ENCODE peak calls at places on chromosomes 11 and 22, in ten cellular contexts. X is OCI-LY7; R is ovary; S is tibial artery; B is CD8-positive, alpha-beta T cell; P is endodermal cell; L is stomach; J is GM23338; O is RWPE2; N is BE2C. E is an unnamed sample.

GRCh38 chr11:69300124-69301032 is 6.4 kb downstream of the MYEOV start:
- DNase-seq in P (no peak), L (no peak), N (no peak), B (no peak), R (no peak), X (no peak), O (no peak), S (no peak), J (no peak), E (no peak)

GRCh38 chr11:123408619-123409455 is 21.2 kb upstream of the GRAMD1B start:
- DNase-seq in J (no peak), P (no peak), N (no peak), S (no peak), X (no peak), L (no peak), R (no peak), O (no peak), B (no peak), E (no peak)

GRCh38 chr11:77470504-77470903 is 3.4 kb downstream of the PAK1 start:
- DNase-seq in L (no peak), R (no peak), J (peak; percentile 74), O (no peak), P (no peak), B (no peak), S (no peak), X (no peak), N (no peak), E (no peak)

GRCh38 chr11:100525197-100525596 is 161.9 kb upstream of the ARHGAP42 start:
- DNase-seq in P (no peak), N (no peak), O (no peak), B (no peak), R (no peak), X (no peak), L (no peak), S (no peak), J (no peak), E (no peak)

GRCh38 chr11:34154059-34154875 is 48.8 kb downstream of the NAT10 start:
- DNase-seq in B (no peak), R (no peak), N (no peak), S (no peak), L (no peak), O (no peak), J (no peak), X (peak; percentile 62), P (no peak), E (no peak)

GRCh38 chr22:36419912-36420882 is 32.4 kb upstream of the MYH9 start:
- DNase-seq in S (no peak), R (no peak), P (no peak), O (no peak), J (no peak), N (no peak), X (no peak), L (no peak), B (no peak), E (no peak)

GRCh38 chr11:78100276-78101040 is 20.8 kb upstream of the NDUFC2 start:
- DNase-seq in P (no peak), B (no peak), L (no peak), R (no peak), S (no peak), J (no peak), N (no peak), O (no peak), X (no peak), E (no peak)

GRCh38 chr11:36156486-36157150 is 132.6 kb downstream of the COMMD9 start:
- DNase-seq in S (no peak), B (no peak), P (no peak), R (peak; percentile 35), O (no peak), N (no peak), X (no peak), J (no peak), L (no peak), E (no peak)

GRCh38 chr11:126129681-126130671 is 67.3 kb upstream of the CDON start:
- DNase-seq in J (no peak), L (no peak), P (peak; percentile 40), O (no peak), X (no peak), N (no peak), S (no peak), R (no peak), B (no peak), E (no peak)

GRCh38 chr11:6303657-6304056 is 16.6 kb downstream of the CAVIN3 start:
- DNase-seq in O (no peak), X (no peak), R (no peak), N (no peak), S (no peak), L (no peak), J (peak; percentile 67), P (peak; percentile 62), B (no peak), E (no peak)

GRCh38 chr22:28989035-28989464 is 72.6 kb downstream of the C22orf31 start:
- DNase-seq in X (no peak), O (no peak), S (no peak), P (peak; percentile 80), R (no peak), N (no peak), L (no peak), J (peak; percentile 73), B (no peak), E (no peak)

GRCh38 chr11:89463381-89463780 is 27.8 kb downstream of the NOX4 start:
- DNase-seq in B (no peak), N (no peak), J (no peak), L (no peak), P (no peak), S (no peak), O (no peak), X (no peak), R (no peak), E (no peak)

GRCh38 chr11:10225553-10225952 is 68.5 kb downstream of the SBF2 start:
- DNase-seq in N (no peak), S (no peak), L (no peak), O (no peak), J (no peak), R (no peak), X (no peak), P (no peak), B (no peak), E (no peak)

DNA sequence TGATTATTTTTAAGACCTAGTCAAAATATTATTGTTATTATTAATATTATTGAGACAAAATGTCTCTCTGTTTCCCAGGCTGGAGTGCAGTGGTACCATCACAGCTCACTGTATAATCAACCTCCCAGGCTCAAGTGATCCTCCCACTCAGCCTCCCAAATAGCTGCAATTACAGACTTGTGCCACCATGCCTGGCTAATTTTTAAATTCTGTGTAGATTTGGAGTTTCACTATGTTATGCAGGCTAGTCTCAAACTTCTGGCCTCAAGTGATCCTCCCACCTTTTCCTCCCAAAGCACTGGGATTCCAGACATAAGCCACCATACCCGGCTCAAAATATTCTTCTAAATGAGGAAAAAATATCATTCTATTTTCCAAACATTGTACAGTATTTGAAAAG is 37.0 kb downstream of the SLC36A4 start:
- DNase-seq in L (no peak), P (no peak), R (no peak), O (no peak), B (no peak), N (no peak), J (peak; percentile 8), S (no peak), X (no peak), E (no peak)
- H3K36me3 ChIP-seq in L (peaks cover 41% of the 10 kb centered on the region), P (peaks cover 73% of the 10 kb centered on the region), R (no peaks in the 10 kb centered on the region), O (peaks cover 17% of the 10 kb centered on the region), B (no peaks in the 10 kb centered on the region), N (peaks cover 32% of the 10 kb centered on the region), J (peaks cover 15% of the 10 kb centered on the region), S (peaks cover 40% of the 10 kb centered on the region), X (no peaks in the 10 kb centered on the region), E (peaks cover 47% of the 10 kb centered on the region)

GRCh38 chr11:112004389-112004788 is 20.8 kb upstream of the DLAT start:
- DNase-seq in P (peak; percentile 79), S (no peak), L (no peak), J (peak; percentile 68), N (peak; percentile 26), X (peak; percentile 70), O (no peak), R (no peak), B (no peak), E (no peak)
- TF ChIP-seq CTCF in P (peak; percentile 80), S (no peak), L (no peak), J (peak; percentile 54), N (peak; percentile 62), X (peak; percentile 79), O (no peak), R (no peak), B (peak; percentile 45), E (peak; percentile 52)

GRCh38 chr11:20056109-20057054 is 103.9 kb downstream of the DBX1 start:
- DNase-seq in J (no peak), N (no peak), R (no peak), B (no peak), S (peak; percentile 45), L (peak; percentile 67), O (no peak), X (no peak), P (no peak), E (no peak)
- H3K36me3 ChIP-seq in J (peaks cover 49% of the 10 kb centered on the region), N (no peaks in the 10 kb centered on the region), R (no peaks in the 10 kb centered on the region), B (no peaks in the 10 kb centered on the region), S (peaks cover 68% of the 10 kb centered on the region), L (peaks cover 77% of the 10 kb centered on the region), O (peaks cover 77% of the 10 kb centered on the region), X (no peaks in the 10 kb centered on the region), P (peaks cover 28% of the 10 kb centered on the region), E (peaks cover 34% of the 10 kb centered on the region)

GRCh38 chr11:43925932-43926505 is 16.4 kb upstream of the C11orf96 start:
- DNase-seq in R (no peak), N (peak; percentile 85), B (no peak), P (no peak), O (no peak), S (no peak), J (no peak), L (no peak), X (no peak), E (no peak)

GRCh38 chr11:43925063-43925931 is 17.1 kb upstream of the C11orf96 start:
- DNase-seq in B (no peak), R (no peak), N (no peak), X (no peak), L (no peak), O (no peak), P (peak; percentile 56), J (no peak), S (no peak), E (no peak)

GRCh38 chr11:43923327-43924111 is 18.9 kb upstream of the C11orf96 start:
- DNase-seq in X (no peak), S (peak; percentile 84), O (no peak), N (peak; percentile 71), J (no peak), L (no peak), R (no peak), P (peak; percentile 62), B (no peak), E (peak; percentile 49)

GRCh38 chr11:43922974-43923326 is 19.5 kb upstream of the C11orf96 start:
- DNase-seq in X (no peak), R (no peak), P (no peak), O (no peak), B (no peak), S (no peak), N (no peak), L (no peak), J (no peak), E (no peak)

GRCh38 chr11:43924112-43924855 is 18.2 kb upstream of the C11orf96 start:
- DNase-seq in J (peak; percentile 53), R (no peak), L (no peak), P (peak; percentile 79), N (peak; percentile 50), B (no peak), X (no peak), S (no peak), O (no peak), E (no peak)
- TF ChIP-seq CTCF in J (peak; percentile 55), R (peak; percentile 21), L (no peak), P (peak; percentile 63), N (peak; percentile 37), B (no peak), X (no peak), S (no peak), O (no peak), E (no peak)

E was measured in left ventricle myocardium inferior.